ENCODE peak calls at places on chromosomes 16 and 17, in four cellular contexts. One of them, this sample, is unnamed.

GRCh38 chr17:59093702-59094231 is 12.9 kb downstream of the TRIM37 start:
- DNase-seq in fibroblast of mammary gland: peak; percentile 94
- DNase-seq in HFFc6: peak; percentile 93
- DNase-seq in stimulated activated effector memory CD8-positive, alpha-beta T cell treated with anti-CD3 and anti-CD28 coated beads, Interleukin-12 subunit alpha, Interleukin-12 subunit beta, amount 100 ng/mL, for 72 hours: no peak
- DNase-seq in this sample: peak; percentile 99

GRCh38 chr16:49739381-49739780 is 116.5 kb downstream of the ZNF423 start:
- DNase-seq in fibroblast of mammary gland: no peak
- DNase-seq in HFFc6: no peak
- DNase-seq in stimulated activated effector memory CD8-positive, alpha-beta T cell treated with anti-CD3 and anti-CD28 coated beads, Interleukin-12 subunit alpha, Interleukin-12 subunit beta, amount 100 ng/mL, for 72 hours: no peak
- DNase-seq in this sample: no peak

GRCh38 chr17:39581071-39581831 is 26.5 kb downstream of the NEUROD2 start:
- DNase-seq in fibroblast of mammary gland: no peak
- DNase-seq in stimulated activated effector memory CD8-positive, alpha-beta T cell treated with anti-CD3 and anti-CD28 coated beads, Interleukin-12 subunit alpha, Interleukin-12 subunit beta, amount 100 ng/mL, for 72 hours: no peak
- DNase-seq in HFFc6: no peak
- DNase-seq in this sample: no peak

GRCh38 chr16:56780646-56781045 is 50.7 kb downstream of the NUP93 start:
- DNase-seq in fibroblast of mammary gland: no peak
- DNase-seq in stimulated activated effector memory CD8-positive, alpha-beta T cell treated with anti-CD3 and anti-CD28 coated beads, Interleukin-12 subunit alpha, Interleukin-12 subunit beta, amount 100 ng/mL, for 72 hours: no peak
- DNase-seq in HFFc6: no peak
- DNase-seq in this sample: no peak

GRCh38 chr16:70663524-70664324 is 17.4 kb downstream of the IL34 start:
- DNase-seq in HFFc6: no peak
- DNase-seq in fibroblast of mammary gland: no peak
- DNase-seq in stimulated activated effector memory CD8-positive, alpha-beta T cell treated with anti-CD3 and anti-CD28 coated beads, Interleukin-12 subunit alpha, Interleukin-12 subunit beta, amount 100 ng/mL, for 72 hours: no peak
- DNase-seq in this sample: no peak

GRCh38 chr17:72284806-72285205 is 164.0 kb downstream of the SOX9 start:
- DNase-seq in HFFc6: no peak
- DNase-seq in fibroblast of mammary gland: no peak
- DNase-seq in stimulated activated effector memory CD8-positive, alpha-beta T cell treated with anti-CD3 and anti-CD28 coated beads, Interleukin-12 subunit alpha, Interleukin-12 subunit beta, amount 100 ng/mL, for 72 hours: no peak
- DNase-seq in this sample: no peak

GRCh38 chr16:24645739-24646645 is 83.5 kb upstream of the TNRC6A start:
- DNase-seq in fibroblast of mammary gland: peak; percentile 100
- DNase-seq in HFFc6: peak; percentile 100
- DNase-seq in stimulated activated effector memory CD8-positive, alpha-beta T cell treated with anti-CD3 and anti-CD28 coated beads, Interleukin-12 subunit alpha, Interleukin-12 subunit beta, amount 100 ng/mL, for 72 hours: no peak
- DNase-seq in this sample: peak; percentile 99

GRCh38 chr17:6755731-6756184 is at the start of gene XAF1:
- DNase-seq in stimulated activated effector memory CD8-positive, alpha-beta T cell treated with anti-CD3 and anti-CD28 coated beads, Interleukin-12 subunit alpha, Interleukin-12 subunit beta, amount 100 ng/mL, for 72 hours: peak; percentile 70
- DNase-seq in fibroblast of mammary gland: peak; percentile 60
- DNase-seq in HFFc6: peak; percentile 25
- DNase-seq in this sample: no peak

GRCh38 chr17:60229189-60229802 is 79.5 kb downstream of the CA4 start:
- DNase-seq in HFFc6: peak; percentile 15
- DNase-seq in fibroblast of mammary gland: peak; percentile 51
- DNase-seq in stimulated activated effector memory CD8-positive, alpha-beta T cell treated with anti-CD3 and anti-CD28 coated beads, Interleukin-12 subunit alpha, Interleukin-12 subunit beta, amount 100 ng/mL, for 72 hours: no peak
- DNase-seq in this sample: no peak

GRCh38 chr16:578870-579405 is 9.2 kb downstream of the PIGQ start:
- DNase-seq in HFFc6: no peak
- DNase-seq in stimulated activated effector memory CD8-positive, alpha-beta T cell treated with anti-CD3 and anti-CD28 coated beads, Interleukin-12 subunit alpha, Interleukin-12 subunit beta, amount 100 ng/mL, for 72 hours: peak; percentile 81
- DNase-seq in fibroblast of mammary gland: peak; percentile 76
- DNase-seq in this sample: peak; percentile 27

GRCh38 chr17:58326609-58327341 is 1.8 kb downstream of the TSPOAP1 start:
- DNase-seq in fibroblast of mammary gland: no peak
- DNase-seq in stimulated activated effector memory CD8-positive, alpha-beta T cell treated with anti-CD3 and anti-CD28 coated beads, Interleukin-12 subunit alpha, Interleukin-12 subunit beta, amount 100 ng/mL, for 72 hours: peak; percentile 76
- DNase-seq in HFFc6: no peak
- DNase-seq in this sample: no peak

GRCh38 chr16:21053595-21053994 is 97.1 kb downstream of the DNAH3 start:
- DNase-seq in fibroblast of mammary gland: no peak
- DNase-seq in stimulated activated effector memory CD8-positive, alpha-beta T cell treated with anti-CD3 and anti-CD28 coated beads, Interleukin-12 subunit alpha, Interleukin-12 subunit beta, amount 100 ng/mL, for 72 hours: no peak
- DNase-seq in HFFc6: no peak
- DNase-seq in this sample: no peak

GRCh38 chr17:50380369-50381259 is 7.6 kb downstream of the EME1 start:
- DNase-seq in fibroblast of mammary gland: no peak
- DNase-seq in stimulated activated effector memory CD8-positive, alpha-beta T cell treated with anti-CD3 and anti-CD28 coated beads, Interleukin-12 subunit alpha, Interleukin-12 subunit beta, amount 100 ng/mL, for 72 hours: no peak
- DNase-seq in HFFc6: no peak
- DNase-seq in this sample: no peak

GRCh38 chr17:7133424-7133823 is 18.8 kb upstream of the ASGR2 start:
- DNase-seq in fibroblast of mammary gland: no peak
- DNase-seq in HFFc6: no peak
- DNase-seq in stimulated activated effector memory CD8-positive, alpha-beta T cell treated with anti-CD3 and anti-CD28 coated beads, Interleukin-12 subunit alpha, Interleukin-12 subunit beta, amount 100 ng/mL, for 72 hours: peak; percentile 62
- DNase-seq in this sample: no peak

GRCh38 chr16:88323041-88323440 is 59.7 kb upstream of the ZNF469 start:
- DNase-seq in stimulated activated effector memory CD8-positive, alpha-beta T cell treated with anti-CD3 and anti-CD28 coated beads, Interleukin-12 subunit alpha, Interleukin-12 subunit beta, amount 100 ng/mL, for 72 hours: no peak
- DNase-seq in fibroblast of mammary gland: no peak
- DNase-seq in HFFc6: no peak
- DNase-seq in this sample: no peak

GRCh38 chr17:56020369-56020768 is 132.9 kb upstream of the ANKFN1 start:
- DNase-seq in stimulated activated effector memory CD8-positive, alpha-beta T cell treated with anti-CD3 and anti-CD28 coated beads, Interleukin-12 subunit alpha, Interleukin-12 subunit beta, amount 100 ng/mL, for 72 hours: no peak
- DNase-seq in HFFc6: no peak
- DNase-seq in fibroblast of mammary gland: no peak
- DNase-seq in this sample: no peak

GRCh38 chr16:12341966-12342365 is 365.4 kb downstream of the SNX29 start:
- DNase-seq in HFFc6: peak; percentile 35
- DNase-seq in fibroblast of mammary gland: peak; percentile 21
- DNase-seq in stimulated activated effector memory CD8-positive, alpha-beta T cell treated with anti-CD3 and anti-CD28 coated beads, Interleukin-12 subunit alpha, Interleukin-12 subunit beta, amount 100 ng/mL, for 72 hours: no peak
- DNase-seq in this sample: no peak